ENCODE peak calls at places on chromosomes 11 and 22, in four cellular contexts. One of them, this sample, is unnamed.

GRCh38 chr11:20238712-20239111 is 78.4 kb upstream of the DBX1 start:
- DNase-seq in GM20000: no peak
- DNase-seq in brain microvascular endothelial cell: no peak
- DNase-seq in ovary: no peak
- DNase-seq in this sample: no peak

GRCh38 chr22:29716814-29717213 is 3.0 kb upstream of the CABP7 start:
- DNase-seq in GM20000: peak
- DNase-seq in brain microvascular endothelial cell: peak
- DNase-seq in ovary: peak
- DNase-seq in this sample: peak

GRCh38 chr11:2550606-2550970 is 105.8 kb downstream of the KCNQ1 start:
- DNase-seq in GM20000: no peak
- DNase-seq in brain microvascular endothelial cell: no peak
- DNase-seq in ovary: no peak
- DNase-seq in this sample: no peak

GRCh38 chr11:128727320-128727719 is 33.4 kb downstream of the FLI1 start:
- DNase-seq in GM20000: no peak
- DNase-seq in brain microvascular endothelial cell: no peak
- DNase-seq in ovary: no peak
- DNase-seq in this sample: no peak

GRCh38 chr11:316031-316701 is 2.3 kb downstream of the IFITM1 start:
- DNase-seq in GM20000: no peak
- DNase-seq in brain microvascular endothelial cell: no peak
- DNase-seq in ovary: no peak
- DNase-seq in this sample: no peak

GRCh38 chr11:126829716-126830115 is 170.9 kb downstream of the KIRREL3 start:
- DNase-seq in GM20000: no peak
- DNase-seq in brain microvascular endothelial cell: no peak
- DNase-seq in ovary: no peak
- DNase-seq in this sample: no peak

GRCh38 chr22:19533049-19533626 is 8.9 kb upstream of the CLDN5 start:
- DNase-seq in GM20000: no peak
- DNase-seq in brain microvascular endothelial cell: no peak
- DNase-seq in ovary: no peak
- DNase-seq in this sample: no peak

GRCh38 chr22:40231618-40232313 is 54.0 kb downstream of the TNRC6B start:
- DNase-seq in GM20000: no peak
- DNase-seq in brain microvascular endothelial cell: no peak
- DNase-seq in ovary: no peak
- DNase-seq in this sample: no peak

GRCh38 chr11:118998822-118999221 is 884 bp downstream of the CENATAC start:
- DNase-seq in GM20000: no peak
- DNase-seq in brain microvascular endothelial cell: peak
- DNase-seq in ovary: no peak
- DNase-seq in this sample: no peak

GRCh38 chr11:11528986-11529385 is 92.8 kb downstream of the GALNT18 start:
- DNase-seq in GM20000: no peak
- DNase-seq in brain microvascular endothelial cell: no peak
- DNase-seq in ovary: no peak
- DNase-seq in this sample: no peak

GRCh38 chr11:70270877-70271634 is 566 bp downstream of the PPFIA1 start:
- DNase-seq in GM20000: peak
- DNase-seq in brain microvascular endothelial cell: peak
- DNase-seq in ovary: no peak
- DNase-seq in this sample: no peak

GRCh38 chr22:26887456-26887855 is 230.1 kb downstream of the MIAT start:
- DNase-seq in GM20000: no peak
- DNase-seq in brain microvascular endothelial cell: peak
- DNase-seq in ovary: no peak
- DNase-seq in this sample: peak

GRCh38 chr22:44702479-44703219 is 645 bp downstream of the PRR5 start:
- DNase-seq in GM20000: no peak
- DNase-seq in brain microvascular endothelial cell: peak
- DNase-seq in ovary: peak
- DNase-seq in this sample: no peak
- TF ChIP-seq CTCF in GM20000: no peak
- TF ChIP-seq CTCF in brain microvascular endothelial cell: peak
- TF ChIP-seq CTCF in ovary: no peak
- TF ChIP-seq CTCF in this sample: no peak

DNA sequence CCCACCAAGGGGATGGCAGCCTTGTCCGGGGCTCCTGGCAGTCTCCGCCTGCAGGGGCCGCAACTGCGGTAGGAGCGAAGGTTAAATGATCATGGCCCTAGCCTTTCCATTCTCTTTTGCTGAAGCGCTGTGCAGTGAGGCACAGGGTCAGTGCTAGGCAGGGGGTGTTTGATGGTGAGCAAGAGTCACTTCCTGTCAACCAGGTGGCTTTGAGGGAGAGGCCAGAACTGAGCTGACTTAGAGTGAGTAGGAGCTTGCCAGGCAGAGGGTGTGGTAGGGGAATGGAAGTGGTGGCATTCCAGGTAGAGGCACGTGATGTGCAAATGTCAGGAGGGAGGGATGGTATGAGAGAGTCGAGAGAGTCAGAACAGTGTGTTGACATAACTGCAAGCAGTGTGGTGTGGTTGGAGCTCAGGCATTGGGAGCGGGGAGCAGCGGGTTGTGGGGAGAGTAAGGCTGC is 33.1 kb downstream of the AMPD3 start:
- DNase-seq in GM20000: peak
- DNase-seq in brain microvascular endothelial cell: no peak
- DNase-seq in ovary: no peak
- DNase-seq in this sample: no peak
- TF ChIP-seq CTCF in GM20000: no peak
- TF ChIP-seq CTCF in brain microvascular endothelial cell: peak
- TF ChIP-seq CTCF in ovary: no peak
- TF ChIP-seq CTCF in this sample: no peak

DNA sequence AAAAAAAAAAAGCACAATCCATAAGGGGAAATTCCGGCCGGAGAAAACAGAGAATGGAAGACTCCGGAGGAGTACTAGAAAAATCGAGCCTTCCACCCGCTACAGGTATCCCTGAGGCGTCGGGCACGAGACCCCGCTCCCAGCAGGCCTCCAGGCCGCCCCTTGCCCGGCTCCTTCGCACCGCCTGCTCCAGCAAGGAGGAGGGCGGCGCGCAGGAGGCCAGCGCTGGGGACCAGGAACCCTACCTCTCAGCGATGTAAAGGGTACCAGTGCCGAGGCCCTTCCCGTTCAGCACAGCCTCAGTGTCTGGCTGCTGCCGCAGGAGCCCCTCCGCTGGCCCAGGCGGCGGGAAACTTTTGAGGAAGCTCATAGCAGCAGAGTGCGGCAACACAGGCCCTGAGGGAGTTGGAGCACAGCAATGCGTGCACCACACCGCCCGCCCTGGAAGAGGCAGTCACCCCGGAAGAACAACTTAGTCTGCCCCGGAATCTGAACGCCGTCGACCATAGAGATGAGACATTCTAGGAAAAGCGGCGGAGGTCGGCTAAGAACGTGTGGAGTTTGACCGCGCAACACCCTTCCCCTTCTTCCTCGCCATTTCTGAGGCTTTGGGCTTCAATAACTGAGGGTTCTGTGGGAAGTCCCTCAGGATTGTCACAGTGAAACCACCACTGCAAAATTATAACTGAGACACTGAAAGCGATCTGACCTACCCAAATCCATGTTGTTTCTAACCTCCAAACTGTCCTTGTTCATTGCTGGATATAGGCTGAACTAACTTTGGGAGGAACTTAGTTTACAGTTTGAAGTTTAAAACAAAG is at the start of gene CLNS1A:
- DNase-seq in GM20000: peak
- DNase-seq in brain microvascular endothelial cell: peak
- DNase-seq in ovary: peak
- DNase-seq in this sample: peak
- TF ChIP-seq CTCF in GM20000: no peak
- TF ChIP-seq CTCF in brain microvascular endothelial cell: no peak
- TF ChIP-seq CTCF in ovary: no peak
- TF ChIP-seq CTCF in this sample: no peak

DNA sequence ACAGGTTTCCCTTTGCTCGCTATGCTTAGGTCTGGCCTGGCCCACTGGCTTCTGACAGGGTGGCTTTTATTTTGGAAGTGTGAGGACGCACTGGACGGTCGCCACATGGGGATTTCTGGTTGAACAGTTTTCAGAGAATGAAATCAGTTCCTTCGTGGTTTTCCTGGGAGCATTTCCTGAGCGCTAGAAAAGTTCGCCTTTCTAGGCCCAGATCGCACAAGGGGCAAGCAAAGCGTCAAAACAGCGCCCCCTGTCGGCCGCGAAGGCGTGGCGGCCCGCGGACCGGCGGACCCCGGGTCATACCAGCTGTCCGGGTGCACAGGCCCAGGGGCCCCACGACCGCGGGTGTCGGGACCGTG is 12.7 kb upstream of the CYP2R1 start:
- DNase-seq in GM20000: peak
- DNase-seq in brain microvascular endothelial cell: peak
- DNase-seq in ovary: peak
- DNase-seq in this sample: no peak
- TF ChIP-seq CTCF in GM20000: peak
- TF ChIP-seq CTCF in brain microvascular endothelial cell: peak
- TF ChIP-seq CTCF in ovary: peak
- TF ChIP-seq CTCF in this sample: peak

GRCh38 chr11:68365943-68366435 is 53.6 kb downstream of the LRP5 start:
- DNase-seq in GM20000: no peak
- DNase-seq in brain microvascular endothelial cell: no peak
- DNase-seq in ovary: no peak
- DNase-seq in this sample: no peak

GRCh38 chr11:68369161-68369560 is 56.8 kb downstream of the LRP5 start:
- DNase-seq in GM20000: no peak
- DNase-seq in brain microvascular endothelial cell: no peak
- DNase-seq in ovary: no peak
- DNase-seq in this sample: no peak

GRCh38 chr11:68369756-68370155 is 57.4 kb downstream of the LRP5 start:
- DNase-seq in GM20000: no peak
- DNase-seq in brain microvascular endothelial cell: no peak
- DNase-seq in ovary: no peak
- DNase-seq in this sample: no peak

GRCh38 chr11:68364581-68364980 is 52.2 kb downstream of the LRP5 start:
- DNase-seq in GM20000: no peak
- DNase-seq in brain microvascular endothelial cell: no peak
- DNase-seq in ovary: no peak
- DNase-seq in this sample: no peak

GRCh38 chr11:68367252-68367651 is 54.9 kb downstream of the LRP5 start:
- DNase-seq in GM20000: no peak
- DNase-seq in brain microvascular endothelial cell: no peak
- DNase-seq in ovary: no peak
- DNase-seq in this sample: no peak
- TF ChIP-seq CTCF in GM20000: no peak
- TF ChIP-seq CTCF in brain microvascular endothelial cell: no peak
- TF ChIP-seq CTCF in ovary: no peak
- TF ChIP-seq CTCF in this sample: no peak

This sample was measured in AG09319.